ENCODE peak calls at places on chromosome 5, in nine cellular contexts. One of them, this sample, is unnamed.

GRCh38 chr5:15500326-15500958 is 462 bp downstream of the FBXL7 start:
- DNase-seq in stimulated activated CD4-positive, alpha-beta T cell treated with anti-CD3 and anti-CD28 coated beads, Interleukin-4, amount 100 ng/mL, for 48 hours: no peak
- DNase-seq in B cell: no peak
- DNase-seq in kidney epithelial cell: no peak
- DNase-seq in nephron progenitor cell: peak; percentile 55
- DNase-seq in endothelial cell: peak; percentile 51
- DNase-seq in CD8-positive, alpha-beta T cell: no peak
- DNase-seq in keratinocyte: no peak
- DNase-seq in WTC11: peak; percentile 45
- DNase-seq in this sample: peak; percentile 38

GRCh38 chr5:14501353-14502162 is 80.0 kb upstream of the OTULINL start:
- DNase-seq in stimulated activated CD4-positive, alpha-beta T cell treated with anti-CD3 and anti-CD28 coated beads, Interleukin-4, amount 100 ng/mL, for 48 hours: no peak
- DNase-seq in nephron progenitor cell: no peak
- DNase-seq in kidney epithelial cell: no peak
- DNase-seq in endothelial cell: no peak
- DNase-seq in WTC11: no peak
- DNase-seq in keratinocyte: no peak
- DNase-seq in B cell: no peak
- DNase-seq in CD8-positive, alpha-beta T cell: no peak
- DNase-seq in this sample: no peak

GRCh38 chr5:6943197-6943596 is 230.0 kb downstream of the TENT4A start:
- DNase-seq in WTC11: no peak
- DNase-seq in kidney epithelial cell: no peak
- DNase-seq in nephron progenitor cell: no peak
- DNase-seq in keratinocyte: no peak
- DNase-seq in CD8-positive, alpha-beta T cell: no peak
- DNase-seq in endothelial cell: no peak
- DNase-seq in stimulated activated CD4-positive, alpha-beta T cell treated with anti-CD3 and anti-CD28 coated beads, Interleukin-4, amount 100 ng/mL, for 48 hours: no peak
- DNase-seq in B cell: no peak
- DNase-seq in this sample: no peak

GRCh38 chr5:125209650-125210049 is 463.2 kb upstream of the ZNF608 start:
- DNase-seq in CD8-positive, alpha-beta T cell: no peak
- DNase-seq in B cell: no peak
- DNase-seq in keratinocyte: no peak
- DNase-seq in endothelial cell: no peak
- DNase-seq in WTC11: no peak
- DNase-seq in stimulated activated CD4-positive, alpha-beta T cell treated with anti-CD3 and anti-CD28 coated beads, Interleukin-4, amount 100 ng/mL, for 48 hours: no peak
- DNase-seq in nephron progenitor cell: no peak
- DNase-seq in kidney epithelial cell: no peak
- DNase-seq in this sample: no peak

GRCh38 chr5:136525546-136525945 is 160.2 kb upstream of the TRPC7 start:
- DNase-seq in nephron progenitor cell: no peak
- DNase-seq in WTC11: no peak
- DNase-seq in stimulated activated CD4-positive, alpha-beta T cell treated with anti-CD3 and anti-CD28 coated beads, Interleukin-4, amount 100 ng/mL, for 48 hours: no peak
- DNase-seq in endothelial cell: no peak
- DNase-seq in keratinocyte: no peak
- DNase-seq in B cell: no peak
- DNase-seq in kidney epithelial cell: no peak
- DNase-seq in CD8-positive, alpha-beta T cell: no peak
- DNase-seq in this sample: no peak

GRCh38 chr5:149834246-149834855 is 104.2 kb downstream of the PPARGC1B start:
- DNase-seq in kidney epithelial cell: peak; percentile 78
- DNase-seq in keratinocyte: peak; percentile 70
- DNase-seq in stimulated activated CD4-positive, alpha-beta T cell treated with anti-CD3 and anti-CD28 coated beads, Interleukin-4, amount 100 ng/mL, for 48 hours: peak; percentile 32
- DNase-seq in nephron progenitor cell: peak; percentile 70
- DNase-seq in WTC11: peak; percentile 71
- DNase-seq in endothelial cell: peak; percentile 76
- DNase-seq in B cell: peak; percentile 57
- DNase-seq in CD8-positive, alpha-beta T cell: peak; percentile 38
- DNase-seq in this sample: no peak

GRCh38 chr5:132074772-132075718 is 1.5 kb downstream of the CSF2 start:
- DNase-seq in stimulated activated CD4-positive, alpha-beta T cell treated with anti-CD3 and anti-CD28 coated beads, Interleukin-4, amount 100 ng/mL, for 48 hours: no peak
- DNase-seq in endothelial cell: no peak
- DNase-seq in CD8-positive, alpha-beta T cell: no peak
- DNase-seq in keratinocyte: no peak
- DNase-seq in nephron progenitor cell: no peak
- DNase-seq in kidney epithelial cell: no peak
- DNase-seq in WTC11: no peak
- DNase-seq in B cell: no peak
- DNase-seq in this sample: no peak

GRCh38 chr5:55600086-55600485 is 65.3 kb upstream of the PLPP1 start:
- DNase-seq in kidney epithelial cell: no peak
- DNase-seq in keratinocyte: no peak
- DNase-seq in endothelial cell: no peak
- DNase-seq in CD8-positive, alpha-beta T cell: no peak
- DNase-seq in WTC11: no peak
- DNase-seq in stimulated activated CD4-positive, alpha-beta T cell treated with anti-CD3 and anti-CD28 coated beads, Interleukin-4, amount 100 ng/mL, for 48 hours: no peak
- DNase-seq in B cell: no peak
- DNase-seq in nephron progenitor cell: no peak
- DNase-seq in this sample: no peak

GRCh38 chr5:117621921-117622320 is 1047.3 kb upstream of the SEMA6A start:
- DNase-seq in CD8-positive, alpha-beta T cell: no peak
- DNase-seq in endothelial cell: no peak
- DNase-seq in B cell: no peak
- DNase-seq in keratinocyte: no peak
- DNase-seq in nephron progenitor cell: no peak
- DNase-seq in WTC11: no peak
- DNase-seq in stimulated activated CD4-positive, alpha-beta T cell treated with anti-CD3 and anti-CD28 coated beads, Interleukin-4, amount 100 ng/mL, for 48 hours: no peak
- DNase-seq in kidney epithelial cell: no peak
- DNase-seq in this sample: no peak

GRCh38 chr5:10863763-10864383 is 102.8 kb upstream of the DAP start:
- DNase-seq in keratinocyte: no peak
- DNase-seq in B cell: peak; percentile 54
- DNase-seq in CD8-positive, alpha-beta T cell: peak; percentile 24
- DNase-seq in kidney epithelial cell: no peak
- DNase-seq in stimulated activated CD4-positive, alpha-beta T cell treated with anti-CD3 and anti-CD28 coated beads, Interleukin-4, amount 100 ng/mL, for 48 hours: peak; percentile 42
- DNase-seq in nephron progenitor cell: peak; percentile 63
- DNase-seq in WTC11: peak; percentile 84
- DNase-seq in endothelial cell: peak; percentile 83
- DNase-seq in this sample: no peak

GRCh38 chr5:76337949-76338589 is 65.0 kb upstream of the IQGAP2 start:
- DNase-seq in kidney epithelial cell: peak; percentile 53
- DNase-seq in WTC11: peak; percentile 67
- DNase-seq in keratinocyte: peak; percentile 30
- DNase-seq in B cell: peak; percentile 59
- DNase-seq in nephron progenitor cell: peak; percentile 31
- DNase-seq in endothelial cell: peak; percentile 69
- DNase-seq in CD8-positive, alpha-beta T cell: peak; percentile 32
- DNase-seq in stimulated activated CD4-positive, alpha-beta T cell treated with anti-CD3 and anti-CD28 coated beads, Interleukin-4, amount 100 ng/mL, for 48 hours: peak; percentile 19
- DNase-seq in this sample: no peak

GRCh38 chr5:128163991-128164390 is 80.4 kb downstream of the SLC12A2 start:
- DNase-seq in WTC11: no peak
- DNase-seq in B cell: no peak
- DNase-seq in endothelial cell: no peak
- DNase-seq in keratinocyte: peak; percentile 23
- DNase-seq in kidney epithelial cell: no peak
- DNase-seq in CD8-positive, alpha-beta T cell: no peak
- DNase-seq in stimulated activated CD4-positive, alpha-beta T cell treated with anti-CD3 and anti-CD28 coated beads, Interleukin-4, amount 100 ng/mL, for 48 hours: no peak
- DNase-seq in nephron progenitor cell: no peak
- DNase-seq in this sample: no peak

GRCh38 chr5:133531634-133532033 is 80.7 kb downstream of the FSTL4 start:
- DNase-seq in CD8-positive, alpha-beta T cell: no peak
- DNase-seq in kidney epithelial cell: no peak
- DNase-seq in B cell: no peak
- DNase-seq in stimulated activated CD4-positive, alpha-beta T cell treated with anti-CD3 and anti-CD28 coated beads, Interleukin-4, amount 100 ng/mL, for 48 hours: no peak
- DNase-seq in nephron progenitor cell: no peak
- DNase-seq in keratinocyte: no peak
- DNase-seq in endothelial cell: no peak
- DNase-seq in WTC11: no peak
- DNase-seq in this sample: no peak

GRCh38 chr5:1757511-1757910 is 42.1 kb downstream of the MRPL36 start:
- DNase-seq in CD8-positive, alpha-beta T cell: no peak
- DNase-seq in kidney epithelial cell: no peak
- DNase-seq in keratinocyte: no peak
- DNase-seq in stimulated activated CD4-positive, alpha-beta T cell treated with anti-CD3 and anti-CD28 coated beads, Interleukin-4, amount 100 ng/mL, for 48 hours: no peak
- DNase-seq in B cell: no peak
- DNase-seq in endothelial cell: no peak
- DNase-seq in WTC11: no peak
- DNase-seq in nephron progenitor cell: no peak
- DNase-seq in this sample: no peak

GRCh38 chr5:96434201-96434645 is 1.2 kb upstream of the PCSK1 start:
- DNase-seq in kidney epithelial cell: peak; percentile 41
- DNase-seq in WTC11: peak; percentile 89
- DNase-seq in endothelial cell: peak; percentile 82
- DNase-seq in CD8-positive, alpha-beta T cell: peak; percentile 32
- DNase-seq in nephron progenitor cell: peak; percentile 92
- DNase-seq in stimulated activated CD4-positive, alpha-beta T cell treated with anti-CD3 and anti-CD28 coated beads, Interleukin-4, amount 100 ng/mL, for 48 hours: peak; percentile 34
- DNase-seq in keratinocyte: peak; percentile 5
- DNase-seq in B cell: no peak
- DNase-seq in this sample: peak; percentile 4

GRCh38 chr5:98603456-98603855 is 170.0 kb upstream of the RGMB start:
- DNase-seq in stimulated activated CD4-positive, alpha-beta T cell treated with anti-CD3 and anti-CD28 coated beads, Interleukin-4, amount 100 ng/mL, for 48 hours: no peak
- DNase-seq in kidney epithelial cell: no peak
- DNase-seq in endothelial cell: no peak
- DNase-seq in nephron progenitor cell: no peak
- DNase-seq in keratinocyte: no peak
- DNase-seq in WTC11: no peak
- DNase-seq in B cell: no peak
- DNase-seq in CD8-positive, alpha-beta T cell: no peak
- DNase-seq in this sample: no peak

GRCh38 chr5:169029087-169029486 is 271.9 kb downstream of the SLIT3 start:
- DNase-seq in keratinocyte: no peak
- DNase-seq in stimulated activated CD4-positive, alpha-beta T cell treated with anti-CD3 and anti-CD28 coated beads, Interleukin-4, amount 100 ng/mL, for 48 hours: no peak
- DNase-seq in WTC11: no peak
- DNase-seq in nephron progenitor cell: no peak
- DNase-seq in endothelial cell: no peak
- DNase-seq in kidney epithelial cell: no peak
- DNase-seq in B cell: no peak
- DNase-seq in CD8-positive, alpha-beta T cell: no peak
- DNase-seq in this sample: no peak

GRCh38 chr5:43396762-43397304 is 15.4 kb downstream of the CCL28 start:
- DNase-seq in B cell: peak; percentile 83
- DNase-seq in nephron progenitor cell: no peak
- DNase-seq in kidney epithelial cell: no peak
- DNase-seq in endothelial cell: peak; percentile 18
- DNase-seq in keratinocyte: no peak
- DNase-seq in WTC11: peak; percentile 59
- DNase-seq in CD8-positive, alpha-beta T cell: peak; percentile 60
- DNase-seq in stimulated activated CD4-positive, alpha-beta T cell treated with anti-CD3 and anti-CD28 coated beads, Interleukin-4, amount 100 ng/mL, for 48 hours: peak; percentile 48
- DNase-seq in this sample: no peak